ENCODE peak calls at places on chromosomes 6 and 20, in eight cellular contexts. U is fibroblast of pulmonary artery; X is activated naive CD4-positive, alpha-beta T cell; E is NT2/D1; J is pulmonary artery endothelial cell; D is glomerular endothelial cell; Q is AG08395; M is HT-29. B is an unnamed sample.

GRCh38 chr6:47144306-47144705 is 102.2 kb upstream of the ADGRF1 start:
- DNase-seq in D (no peak), J (no peak), Q (peak; percentile 41), M (no peak), X (no peak), E (no peak), U (peak; percentile 99), B (peak; percentile 45)

GRCh38 chr6:113437571-113437970 is 419.6 kb upstream of the MARCKS start:
- DNase-seq in J (no peak), Q (no peak), D (no peak), X (no peak), M (no peak), E (no peak), U (no peak), B (no peak)

GRCh38 chr6:144346719-144347446 is 61.7 kb downstream of the UTRN start:
- DNase-seq in U (peak; percentile 81), J (peak; percentile 76), X (no peak), E (no peak), D (no peak), M (peak; percentile 56), Q (peak; percentile 85), B (peak; percentile 44)

GRCh38 chr20:58678806-58679205 is 13.8 kb upstream of the NPEPL1 start:
- DNase-seq in Q (no peak), M (no peak), J (no peak), X (no peak), U (no peak), D (no peak), E (no peak), B (no peak)

GRCh38 chr20:52923123-52923543 is 49.0 kb upstream of the TSHZ2 start:
- DNase-seq in X (no peak), D (no peak), M (peak; percentile 67), U (peak; percentile 86), J (no peak), Q (peak; percentile 83), E (peak; percentile 54), B (peak; percentile 95)

GRCh38 chr6:168506460-168506859 is 65.5 kb downstream of the SMOC2 start:
- DNase-seq in Q (no peak), X (no peak), U (no peak), E (no peak), M (no peak), D (no peak), J (no peak), B (no peak)

GRCh38 chr6:42441661-42442081 is 10.1 kb downstream of the TRERF1 start:
- DNase-seq in Q (peak; percentile 10), U (no peak), D (no peak), X (no peak), J (no peak), E (peak; percentile 63), M (no peak), B (no peak)

GRCh38 chr20:40431112-40431511 is 257.9 kb downstream of the MAFB start:
- DNase-seq in U (no peak), J (no peak), D (no peak), Q (no peak), E (no peak), M (no peak), X (no peak), B (no peak)

GRCh38 chr6:72522735-72523141 is 99.1 kb upstream of the KCNQ5 start:
- DNase-seq in J (no peak), U (no peak), Q (no peak), D (no peak), X (no peak), E (peak; percentile 25), M (peak; percentile 32), B (no peak)

GRCh38 chr20:33211817-33212424 is 5.2 kb upstream of the BPIFA3 start:
- DNase-seq in U (peak; percentile 46), J (no peak), D (peak; percentile 16), E (peak; percentile 68), M (peak; percentile 87), Q (peak; percentile 43), X (no peak), B (no peak)

GRCh38 chr6:147000545-147001488 is 203.4 kb upstream of the STXBP5 start:
- DNase-seq in J (no peak), X (no peak), E (no peak), M (no peak), U (peak; percentile 72), Q (peak; percentile 51), D (no peak), B (peak; percentile 45)

GRCh38 chr6:20698675-20699074 is 164.4 kb downstream of the CDKAL1 start:
- DNase-seq in M (no peak), Q (no peak), U (no peak), D (no peak), X (no peak), E (no peak), J (no peak), B (no peak)

GRCh38 chr6:53326372-53327016 is 22.3 kb downstream of the ELOVL5 start:
- DNase-seq in U (peak; percentile 93), X (no peak), Q (peak; percentile 95), D (no peak), M (no peak), J (peak; percentile 59), E (no peak), B (peak; percentile 95)

GRCh38 chr20:60210779-60211617 is 252.8 kb downstream of the CDH26 start:
- DNase-seq in M (peak; percentile 79), U (peak; percentile 46), J (no peak), D (no peak), E (no peak), Q (peak; percentile 59), X (peak; percentile 18), B (no peak)

GRCh38 chr20:37564388-37565133 is 36.9 kb upstream of the BLCAP start:
- DNase-seq in Q (peak; percentile 76), X (peak; percentile 5), U (peak; percentile 18), J (no peak), M (peak; percentile 59), E (peak; percentile 39), D (no peak), B (no peak)

GRCh38 chr6:70210462-70210861 is 92.4 kb downstream of the COL9A1 start:
- DNase-seq in J (no peak), X (no peak), D (no peak), Q (no peak), M (peak; percentile 30), E (no peak), U (peak; percentile 1), B (no peak)